ENCODE peak calls at places on chromosomes 3 and 15, in four cellular contexts. O is tibial artery, N is A549, D is HCT116. H is an unnamed sample.

GRCh38 chr3:157938154-157938774 is 168.0 kb downstream of the SHOX2 start:
- DNase-seq in O (peak; percentile 25), N (no peak), D (no peak), H (peak; percentile 23)

GRCh38 chr15:59165726-59166125 is 40.9 kb upstream of the LDHAL6B start:
- DNase-seq in O (no peak), N (no peak), D (no peak), H (peak; percentile 73)

GRCh38 chr3:45739944-45740343 is 50.7 kb downstream of the SACM1L start:
- DNase-seq in O (no peak), N (no peak), D (no peak), H (no peak)

GRCh38 chr15:77160562-77161481 is 89.9 kb upstream of the TSPAN3 start:
- DNase-seq in O (no peak), N (no peak), D (peak; percentile 26), H (peak; percentile 51)

GRCh38 chr3:128076465-128076782 is 24.2 kb downstream of the SEC61A1 start:
- DNase-seq in O (no peak), N (no peak), D (no peak), H (no peak)

GRCh38 chr3:165339753-165340152 is 143.6 kb upstream of the SLITRK3 start:
- DNase-seq in O (no peak), N (no peak), D (peak; percentile 21), H (peak; percentile 6)

GRCh38 chr3:193556841-193557240 is 2.1 kb upstream of the ATP13A4 start:
- DNase-seq in O (no peak), N (no peak), D (no peak), H (no peak)

GRCh38 chr15:57429098-57429497 is 52.8 kb downstream of the CGNL1 start:
- DNase-seq in O (no peak), N (no peak), D (no peak), H (no peak)

GRCh38 chr3:101848754-101849713 is at the start of gene NFKBIZ:
- DNase-seq in O (peak; percentile 94), N (peak; percentile 91), D (peak; percentile 77), H (peak; percentile 95)

GRCh38 chr3:101848326-101848725 is 988 bp upstream of the NFKBIZ start:
- DNase-seq in O (no peak), N (no peak), D (no peak), H (no peak)

GRCh38 chr3:101845405-101845804 is 3.9 kb upstream of the NFKBIZ start:
- DNase-seq in O (no peak), N (no peak), D (no peak), H (no peak)

GRCh38 chr3:101846709-101847108 is 2.6 kb upstream of the NFKBIZ start:
- DNase-seq in O (no peak), N (no peak), D (no peak), H (no peak)

GRCh38 chr3:101847328-101847727 is 2.0 kb upstream of the NFKBIZ start:
- DNase-seq in O (no peak), N (no peak), D (no peak), H (no peak)
- H3K27ac ChIP-seq in O (peak overlapping the region; percentile 100), N (peak overlapping the region; percentile 98), D (no peak overlapping the region), H (no peak overlapping the region)

DNA sequence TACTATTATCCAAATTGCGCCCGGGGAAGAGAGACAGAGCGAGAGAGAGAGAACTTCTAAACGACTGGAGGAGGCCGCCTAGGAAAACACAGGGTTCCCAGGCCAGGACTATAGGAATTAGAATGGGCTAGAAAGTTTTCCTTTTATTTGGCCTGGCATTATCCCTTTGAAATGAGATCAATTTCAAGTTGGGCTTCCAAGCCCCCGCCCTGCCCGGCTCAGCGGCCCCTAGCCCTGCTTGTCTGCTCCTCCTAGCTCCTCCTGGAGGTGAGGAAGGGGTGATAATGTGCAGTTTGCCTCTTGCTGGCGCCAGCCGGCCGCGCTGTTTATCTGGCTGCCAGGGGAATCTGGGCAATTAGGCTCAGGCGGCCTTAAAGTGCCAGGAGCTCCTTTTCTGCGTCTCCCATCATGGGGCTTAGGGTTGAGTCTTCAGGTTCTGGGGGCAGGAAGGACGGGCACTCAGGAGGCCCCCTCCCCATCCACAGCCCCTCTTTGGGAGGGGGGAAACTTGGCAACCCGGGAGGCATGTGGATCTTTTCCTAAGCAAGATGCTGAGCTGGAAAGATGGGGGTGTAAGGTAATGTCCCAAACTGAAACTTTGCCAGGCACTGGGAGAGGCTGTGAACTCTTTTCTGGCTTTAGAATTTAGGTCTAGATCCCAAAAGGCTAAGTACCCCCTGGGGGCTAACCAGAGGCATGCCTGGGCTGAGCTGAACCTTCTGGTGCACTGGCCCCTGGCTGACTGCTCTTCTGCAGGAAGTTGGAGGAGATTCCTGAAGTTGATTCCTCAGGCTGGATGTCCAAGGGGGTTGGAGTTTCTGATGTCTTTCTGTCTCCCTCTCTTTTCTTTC is 5.5 kb downstream of the SMAD6 start:
- DNase-seq in O (no peak), N (peak; percentile 63), D (no peak), H (no peak)
- TF ChIP-seq CTCF in O (peak; percentile 12), N (peak; percentile 41), D (peak; percentile 11), H (no peak)

DNA sequence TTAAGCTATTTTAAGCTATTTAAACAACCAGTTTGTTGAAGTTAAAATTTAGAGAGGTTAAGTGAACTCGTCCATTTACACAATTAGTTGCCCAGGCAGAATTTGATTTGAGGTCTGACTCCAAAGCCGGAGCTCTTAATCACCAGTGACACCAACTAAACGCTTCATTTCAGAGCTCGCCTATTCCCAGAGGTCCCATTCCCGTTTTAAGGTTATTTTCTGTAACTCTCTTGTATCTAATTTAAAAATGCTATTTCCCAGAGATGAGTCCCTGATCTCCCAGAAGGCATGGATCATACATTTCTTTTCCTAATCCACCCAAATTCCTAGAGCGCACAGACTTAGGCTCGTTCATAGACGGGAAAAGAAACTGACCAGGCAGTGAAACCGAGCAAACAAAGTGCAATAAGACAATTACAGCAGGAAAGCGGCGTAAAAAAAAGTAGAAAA is 900 bp upstream of the MCTP2 start:
- DNase-seq in O (no peak), N (no peak), D (no peak), H (no peak)
- H3K27ac ChIP-seq in O (no peak overlapping the region), N (no peak overlapping the region), D (peak overlapping the region; percentile 73), H (peak overlapping the region; percentile 89)

DNA sequence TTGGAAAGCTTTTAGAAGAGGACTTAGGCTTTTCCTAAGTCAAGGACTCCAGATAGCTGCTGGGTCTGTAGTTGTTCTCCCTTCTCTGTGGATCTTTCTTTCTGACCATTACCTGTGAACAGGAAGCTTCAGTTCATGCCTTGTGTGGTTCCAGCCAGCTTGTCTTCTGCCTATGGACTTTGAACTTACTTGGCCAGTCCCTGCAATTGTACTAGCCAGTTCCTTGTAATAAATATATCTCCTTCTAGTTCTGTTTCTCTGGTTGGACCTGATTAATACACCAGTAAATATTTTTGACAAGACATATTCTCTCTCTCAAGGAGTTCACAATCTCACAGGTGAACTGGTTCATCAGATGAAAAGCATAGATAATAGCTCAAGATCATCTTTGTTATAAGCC is 341.3 kb upstream of the DPPA4 start:
- DNase-seq in O (no peak), N (no peak), D (no peak), H (no peak)
- TF ChIP-seq CTCF in O (no peak), N (no peak), D (no peak), H (no peak)

DNA sequence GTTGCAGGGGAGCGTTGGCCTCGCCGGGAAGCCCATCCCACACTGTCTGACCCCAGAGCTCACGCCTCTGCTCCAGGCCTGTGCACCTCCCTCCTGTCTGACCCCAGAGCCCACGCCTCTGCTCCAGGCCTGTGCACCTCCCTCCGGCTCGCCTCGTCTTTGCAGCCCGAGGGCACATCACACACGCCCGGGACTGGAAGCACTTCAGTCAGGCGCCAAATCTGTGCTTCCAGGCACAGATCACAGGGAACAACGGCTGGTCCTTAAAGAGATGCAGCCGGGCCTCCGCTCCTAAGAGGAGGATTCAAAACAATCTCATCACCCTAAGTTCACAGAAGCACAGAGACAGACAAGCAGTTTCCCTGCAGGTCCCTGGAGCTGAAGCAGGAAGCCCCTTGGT is 103.0 kb upstream of the RPL32 start:
- DNase-seq in O (no peak), N (no peak), D (no peak), H (no peak)
- H3K27ac ChIP-seq in O (peak overlapping the region; percentile 50), N (no peak overlapping the region), D (no peak overlapping the region), H (no peak overlapping the region)

DNA sequence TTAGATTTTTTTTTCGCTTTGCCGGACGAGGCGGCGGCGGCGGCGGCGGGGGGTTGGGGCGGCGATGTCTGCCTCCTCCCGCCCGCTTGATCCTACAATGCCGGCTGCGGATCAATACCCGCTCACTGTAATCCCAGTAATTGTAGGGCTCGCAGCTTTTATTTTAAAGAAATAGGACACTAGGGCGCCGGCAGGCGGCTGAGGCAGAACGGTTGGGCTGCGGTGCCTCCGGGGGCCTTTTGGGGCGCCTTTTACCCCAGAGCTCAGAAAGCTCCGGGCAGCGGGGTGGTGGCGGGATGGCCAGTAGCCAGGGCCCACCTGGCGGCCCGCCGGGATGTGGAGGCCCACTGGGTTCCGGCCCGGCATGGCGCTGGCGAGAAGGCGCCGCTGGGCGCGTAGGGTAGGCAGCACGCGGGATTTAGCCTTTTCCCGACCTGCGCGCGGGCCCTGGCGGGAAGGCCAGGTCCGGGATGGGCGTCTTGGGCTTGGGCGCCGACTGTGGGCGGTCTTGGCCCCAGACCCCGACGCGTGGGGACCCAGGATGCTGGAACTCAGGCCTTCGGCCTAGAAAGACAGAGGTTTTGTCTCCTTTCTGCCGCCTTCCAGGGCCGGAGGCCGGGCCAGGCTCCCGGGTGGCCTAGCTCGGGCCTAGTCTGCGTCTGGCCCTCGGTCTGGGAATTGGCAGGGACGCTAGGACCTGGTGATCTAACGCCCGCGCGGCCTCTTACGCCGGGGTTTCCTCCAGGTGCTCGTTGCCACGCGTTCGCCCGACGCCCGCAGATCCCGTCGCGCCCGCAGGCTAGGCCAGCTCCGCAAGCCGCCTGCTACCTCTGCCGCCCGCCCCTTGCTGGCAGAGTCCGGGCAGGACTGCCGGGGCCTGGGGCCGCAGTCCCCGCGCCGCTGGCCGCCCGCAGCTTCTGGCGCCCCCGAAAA is 15.5 kb upstream of the ONECUT1 start:
- DNase-seq in O (no peak), N (no peak), D (no peak), H (no peak)
- TF ChIP-seq CTCF in O (no peak), N (no peak), D (no peak), H (no peak)

GRCh38 chr3:58370407-58370806 is 37.7 kb downstream of the PXK start:
- DNase-seq in O (no peak), N (no peak), D (no peak), H (no peak)

GRCh38 chr3:58369038-58369437 is 36.3 kb downstream of the PXK start:
- DNase-seq in O (no peak), N (no peak), D (no peak), H (no peak)

GRCh38 chr3:58369876-58370275 is 37.2 kb downstream of the PXK start:
- DNase-seq in O (no peak), N (no peak), D (no peak), H (no peak)

DNA sequence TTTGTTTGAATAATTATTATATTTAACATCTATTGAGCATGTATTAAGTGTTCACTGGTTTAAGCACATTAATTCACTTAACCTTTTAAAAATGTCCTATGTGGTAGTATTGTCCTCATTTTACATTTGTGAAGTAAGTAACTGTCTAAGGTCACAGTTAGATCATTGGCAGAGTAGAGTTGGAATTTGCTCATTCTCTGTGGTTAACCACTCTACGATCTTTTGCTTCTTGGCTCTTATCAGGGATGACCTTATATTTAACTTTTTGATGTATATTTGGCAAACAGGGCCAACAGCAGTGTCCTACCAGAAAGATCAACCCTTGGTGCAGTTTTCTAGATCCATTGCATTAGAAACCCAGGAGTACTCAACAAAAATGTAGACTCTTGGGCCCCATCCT is 34.0 kb downstream of the PXK start:
- DNase-seq in O (no peak), N (no peak), D (no peak), H (no peak)
- H3K27ac ChIP-seq in O (no peak overlapping the region), N (no peak overlapping the region), D (no peak overlapping the region), H (no peak overlapping the region)

DNA sequence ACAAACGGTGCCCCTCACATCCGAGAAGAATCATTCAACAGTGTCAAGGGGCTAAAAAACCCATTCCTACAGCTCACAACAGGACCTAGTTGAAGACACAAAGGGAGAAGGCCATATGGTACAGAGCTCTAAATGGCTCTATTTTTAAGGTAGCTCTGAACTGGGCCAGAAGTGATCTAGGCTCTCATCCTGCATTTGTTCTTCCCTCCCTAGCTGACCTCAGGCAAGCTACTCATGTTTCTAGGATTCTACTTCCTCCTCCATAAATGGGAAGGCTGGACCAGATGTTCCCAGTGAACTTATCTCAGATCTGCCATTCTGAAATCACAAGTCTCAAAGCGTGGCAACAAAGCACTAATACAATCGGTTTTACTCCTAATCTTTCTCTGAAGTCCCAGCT is 62.3 kb downstream of the CPNE4 start:
- DNase-seq in O (no peak), N (no peak), D (no peak), H (no peak)
- TF ChIP-seq CTCF in O (no peak), N (no peak), D (no peak), H (no peak)